ENCODE peak calls at places on chromosome 7, in four cellular contexts. C, U, X and K are unnamed samples.

GRCh38 chr7:137970263-137970975 is 31.5 kb downstream of the CREB3L2 start:
- DNase-seq in C (peak; percentile 63), X (no peak), U (no peak), K (no peak)

GRCh38 chr7:77696643-77697534 is 630 bp downstream of the RSBN1L start:
- DNase-seq in X (peak; percentile 88), C (peak; percentile 68), U (peak; percentile 76), K (peak; percentile 70)

GRCh38 chr7:138833596-138833995 is 35.6 kb upstream of the ATP6V0A4 start:
- DNase-seq in U (no peak), C (no peak), X (no peak), K (no peak)

GRCh38 chr7:34184466-34184865 is 279.1 kb downstream of the BMPER start:
- DNase-seq in C (no peak), U (no peak), X (no peak), K (no peak)

GRCh38 chr7:150382844-150383225 is 3.7 kb downstream of the ZNF775 start:
- DNase-seq in X (no peak), C (no peak), U (no peak), K (no peak)

GRCh38 chr7:24435002-24435401 is 138.2 kb upstream of the PALS2 start:
- DNase-seq in X (peak; percentile 41), C (no peak), U (no peak), K (no peak)

GRCh38 chr7:42348627-42349026 is 111.6 kb upstream of the GLI3 start:
- DNase-seq in C (no peak), U (no peak), X (no peak), K (no peak)

GRCh38 chr7:10860516-10860915 is 113.2 kb upstream of the PHF14 start:
- DNase-seq in X (no peak), C (no peak), U (no peak), K (no peak)

GRCh38 chr7:50281680-50282445 is 22.7 kb upstream of the IKZF1 start:
- DNase-seq in X (no peak), U (no peak), C (no peak), K (peak; percentile 50)

GRCh38 chr7:85070967-85071628 is 115.8 kb downstream of the SEMA3D start:
- DNase-seq in U (no peak), C (no peak), X (no peak), K (peak; percentile 28)

GRCh38 chr7:109377076-109377884 is 807.6 kb downstream of the DNAJB9 start:
- DNase-seq in C (no peak), X (no peak), U (no peak), K (no peak)

GRCh38 chr7:130649004-130649790 is 19.4 kb downstream of the COPG2 start:
- DNase-seq in C (no peak), X (no peak), U (no peak), K (no peak)

GRCh38 chr7:24924375-24924774 is 55.6 kb downstream of the OSBPL3 start:
- DNase-seq in U (no peak), C (no peak), X (no peak), K (no peak)

GRCh38 chr7:130114776-130115175 is 44.4 kb downstream of the KLHDC10 start:
- DNase-seq in X (no peak), C (no peak), U (no peak), K (no peak)

GRCh38 chr7:94054130-94054529 is 50.0 kb upstream of the BET1 start:
- DNase-seq in U (no peak), C (no peak), X (no peak), K (no peak)

GRCh38 chr7:32891046-32891799 is at the start of gene KBTBD2:
- DNase-seq in C (peak; percentile 82), U (peak; percentile 92), X (peak; percentile 93), K (peak; percentile 88)

GRCh38 chr7:122412886-122413285 is 108.3 kb upstream of the FEZF1 start:
- DNase-seq in U (no peak), C (no peak), X (no peak), K (no peak)

GRCh38 chr7:21346297-21346696 is 81.6 kb upstream of the SP4 start:
- DNase-seq in U (no peak), C (no peak), X (no peak), K (no peak)

GRCh38 chr7:91249506-91250233 is 14.6 kb upstream of the FZD1 start:
- DNase-seq in X (no peak), U (no peak), C (no peak), K (no peak)

GRCh38 chr7:4871930-4872675 is 10.3 kb upstream of the PAPOLB start:
- DNase-seq in X (no peak), U (no peak), C (no peak), K (no peak)

GRCh38 chr7:104550362-104550761 is 222.0 kb downstream of the LHFPL3 start:
- DNase-seq in U (no peak), X (no peak), C (no peak), K (no peak)

GRCh38 chr7:16728811-16729210 is 24.7 kb upstream of the TSPAN13 start:
- DNase-seq in X (no peak), C (no peak), U (no peak), K (no peak)

GRCh38 chr7:130912910-130913720 is 179.1 kb upstream of the KLF14 start:
- DNase-seq in X (peak; percentile 41), U (peak; percentile 66), C (peak; percentile 67), K (peak; percentile 79)

GRCh38 chr7:99000904-99001442 is 122.6 kb downstream of the TRRAP start:
- DNase-seq in U (no peak), C (no peak), X (no peak), K (no peak)

GRCh38 chr7:53984776-53985175 is 557.4 kb upstream of the VSTM2A start:
- DNase-seq in X (no peak), C (no peak), U (no peak), K (no peak)

GRCh38 chr7:147509052-147509480 is 1081.5 kb upstream of the C7orf33 start:
- DNase-seq in X (no peak), U (no peak), C (no peak), K (no peak)

GRCh38 chr7:22090107-22090506 is 144.4 kb upstream of the CDCA7L start:
- DNase-seq in C (no peak), X (no peak), U (no peak), K (peak; percentile 64)

GRCh38 chr7:38311329-38311937 is 38.0 kb upstream of the TARP start:
- DNase-seq in C (no peak), U (peak; percentile 68), X (no peak), K (peak; percentile 93)

GRCh38 chr7:69817096-69817495 is 218.8 kb downstream of the AUTS2 start:
- DNase-seq in C (no peak), U (no peak), X (no peak), K (no peak)

GRCh38 chr7:132243463-132243862 is 332.8 kb downstream of the PLXNA4 start:
- DNase-seq in U (no peak), X (no peak), C (no peak), K (no peak)

GRCh38 chr7:116630932-116631449 is 41.0 kb upstream of the MET start:
- DNase-seq in X (peak; percentile 26), U (peak; percentile 89), C (peak; percentile 86), K (peak; percentile 77)

GRCh38 chr7:50182734-50183133 is 89.7 kb upstream of the ZPBP start:
- DNase-seq in X (no peak), C (no peak), U (no peak), K (no peak)

GRCh38 chr7:50751136-50751535 is 31.6 kb downstream of the GRB10 start:
- DNase-seq in C (no peak), U (no peak), X (no peak), K (no peak)

GRCh38 chr7:29510028-29510427 is 53.6 kb upstream of the PRR15 start:
- DNase-seq in C (no peak), U (no peak), X (no peak), K (no peak)

GRCh38 chr7:29442146-29442545 is 121.5 kb upstream of the PRR15 start:
- DNase-seq in U (no peak), C (no peak), X (peak; percentile 92), K (no peak)

GRCh38 chr7:1734331-1734730 is 64.3 kb downstream of the ELFN1 start:
- DNase-seq in C (no peak), X (no peak), U (no peak), K (no peak)
- H3K4me1 ChIP-seq in C (no peaks in the 10 kb centered on the region), X (no peaks in the 10 kb centered on the region), U (no peaks in the 10 kb centered on the region), K (no peaks in the 10 kb centered on the region)

DNA sequence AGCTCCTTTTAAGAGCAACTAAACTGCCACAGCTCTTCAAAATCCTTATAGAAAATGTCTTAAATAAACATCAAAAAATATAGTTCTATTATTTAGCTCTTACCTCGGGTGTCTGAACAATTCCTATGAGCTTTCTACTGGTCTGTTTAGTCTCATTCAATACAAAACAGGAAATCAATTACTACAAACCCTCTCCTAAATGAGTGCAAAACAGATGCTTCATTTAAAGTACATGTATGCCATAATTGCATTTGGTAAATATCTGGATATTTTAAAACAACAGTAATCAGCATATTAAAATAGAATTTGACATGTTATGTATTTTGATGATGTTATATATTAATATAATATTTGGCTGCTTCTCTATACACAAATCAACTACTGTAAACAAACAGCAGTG is 38.5 kb upstream of the MTPN start:
- DNase-seq in C (no peak), U (no peak), X (no peak), K (no peak)
- H3K27me3 ChIP-seq in C (no peaks in the 10 kb centered on the region), U (no peaks in the 10 kb centered on the region), X (no peaks in the 10 kb centered on the region), K (no peaks in the 10 kb centered on the region)

DNA sequence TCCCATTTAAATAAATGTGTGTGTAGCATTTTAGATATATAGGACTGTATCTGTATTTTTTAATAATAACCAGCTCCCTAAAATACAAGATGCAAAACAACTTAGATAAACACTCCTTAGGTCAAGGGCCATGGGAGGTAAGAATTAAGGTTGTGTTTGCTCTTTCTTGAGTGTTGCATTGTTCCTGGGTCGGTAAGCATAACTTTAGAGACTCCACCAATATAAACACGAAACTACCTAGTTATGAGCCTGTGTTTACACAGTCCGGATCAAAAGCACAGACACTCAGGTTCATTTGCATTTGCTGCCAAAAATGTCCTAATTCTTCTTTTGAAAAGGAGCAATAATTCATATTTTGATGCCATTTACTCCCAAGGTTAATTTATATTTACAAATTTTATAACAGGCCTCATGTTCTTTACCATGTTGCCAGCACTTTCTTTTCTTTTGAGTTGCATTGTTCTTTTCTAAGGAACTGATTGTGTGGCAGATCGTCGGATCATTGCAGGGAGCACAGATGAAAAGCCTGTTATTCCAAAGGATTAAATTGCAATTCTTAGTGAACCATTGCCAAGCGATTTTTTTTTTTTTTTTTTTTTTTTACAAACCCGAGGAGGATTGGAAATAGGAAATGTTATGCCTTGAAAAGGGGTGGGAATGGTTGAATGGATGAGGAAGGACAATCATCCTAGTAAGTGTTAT is 45.8 kb upstream of the GLCCI1 start:
- DNase-seq in U (no peak), X (peak; percentile 36), C (no peak), K (no peak)
- H3K4me1 ChIP-seq in U (peaks cover 24% of the 10 kb centered on the region), X (peaks cover 41% of the 10 kb centered on the region), C (peaks cover 10% of the 10 kb centered on the region), K (no peaks in the 10 kb centered on the region)

GRCh38 chr7:75806560-75807307 is 6.9 kb downstream of the CCL24 start:
- DNase-seq in X (no peak), C (no peak), U (no peak), K (no peak)

GRCh38 chr7:75804705-75805104 is 8.9 kb downstream of the CCL24 start:
- DNase-seq in C (no peak), U (no peak), X (no peak), K (no peak)

GRCh38 chr7:75808106-75808505 is 5.5 kb downstream of the CCL24 start:
- DNase-seq in U (no peak), C (no peak), X (no peak), K (no peak)

GRCh38 chr7:75807452-75807851 is 6.2 kb downstream of the CCL24 start:
- DNase-seq in X (no peak), C (no peak), U (no peak), K (no peak)

DNA sequence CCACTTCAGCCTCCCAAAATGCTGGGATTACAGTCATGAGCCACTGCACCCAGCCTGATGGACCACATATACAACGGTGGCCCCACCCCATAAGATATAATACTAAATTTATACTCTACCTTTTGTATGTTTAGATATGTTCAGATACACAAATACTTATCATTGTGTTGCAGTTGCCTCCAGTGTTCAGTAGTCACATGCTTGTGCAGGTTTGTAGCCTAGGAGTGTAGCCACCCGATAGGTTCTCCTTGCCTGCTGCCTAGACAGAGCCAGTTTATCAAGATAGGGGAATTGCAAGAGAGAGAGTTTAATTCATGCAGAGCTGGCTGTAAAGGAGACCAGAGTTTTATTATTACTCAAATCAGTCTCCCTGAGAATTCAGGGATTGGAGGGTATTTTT is 9.6 kb downstream of the CCL24 start:
- DNase-seq in U (no peak), C (no peak), X (no peak), K (no peak)
- H3K27me3 ChIP-seq in U (no peaks in the 10 kb centered on the region), C (no peaks in the 10 kb centered on the region), X (peaks cover 3% of the 10 kb centered on the region), K (no peaks in the 10 kb centered on the region)